ENCODE peak calls at places on chromosomes 7 and 10, in nine cellular contexts. H is NCI-H446 treated with DMSO at 0.1 percent for 48 hours; N is neural progenitor cell; G is hepatocyte; K is OCI-M1; I is activated T-helper 1 cell treated with anti-CD3 and anti-CD28 coated beads, Interleukin-12 subunit alpha, Interleukin-12 subunit beta, Interleukin-2, Interleukin-4 antibody, amounts not matched to agents 30 ng/mL and 10 ng/mL and 1 ng/mL, durations not matched to agents 14 hours and 24 hours and 36 hours; F is kidney epithelial cell; Z is RKO; U is fibroblast of mammary gland. L is an unnamed sample.
A peak's percentile ranks its signal among the peaks of the same experiment; 100 is the strongest.

GRCh38 chr10:4772202-4772570 is 53.8 kb upstream of the AKR1E2 start:
- DNase-seq in U (no peak), K (no peak), Z (no peak), F (no peak), N (no peak), G (no peak), I (no peak), H (no peak), L (no peak)

GRCh38 chr7:140326116-140326928 is 72.0 kb downstream of the SLC37A3 start:
- DNase-seq in U (peak; percentile 69), G (peak; percentile 82), N (peak; percentile 75), H (peak; percentile 2), Z (peak; percentile 40), I (peak; percentile 36), F (peak; percentile 18), K (peak; percentile 72), L (peak; percentile 77)

GRCh38 chr10:48239618-48240017 is 34.9 kb downstream of the FRMPD2 start:
- DNase-seq in G (no peak), U (no peak), F (no peak), H (no peak), I (no peak), Z (no peak), N (no peak), K (no peak), L (no peak)

GRCh38 chr7:131896189-131896855 is 339.9 kb upstream of the PODXL start:
- DNase-seq in U (no peak), I (no peak), Z (no peak), N (peak; percentile 59), G (no peak), F (no peak), K (no peak), H (no peak), L (no peak)

GRCh38 chr7:7489546-7489945 is 46.1 kb downstream of the COL28A1 start:
- DNase-seq in Z (no peak), I (no peak), F (no peak), K (no peak), G (no peak), H (no peak), U (no peak), N (no peak), L (no peak)

GRCh38 chr10:90378524-90379076 is 479.2 kb downstream of the HTR7 start:
- DNase-seq in N (no peak), F (no peak), H (no peak), K (no peak), U (peak; percentile 57), G (no peak), I (no peak), Z (no peak), L (peak; percentile 16)

GRCh38 chr10:19832624-19833507 is 16.6 kb downstream of the PLXDC2 start:
- DNase-seq in N (peak; percentile 58), Z (no peak), K (peak; percentile 33), I (no peak), U (peak; percentile 55), H (no peak), F (no peak), G (no peak), L (peak; percentile 53)

GRCh38 chr10:2734691-2735090 is 332.7 kb upstream of the PFKP start:
- DNase-seq in G (no peak), H (no peak), N (no peak), Z (no peak), F (no peak), I (no peak), K (no peak), U (no peak), L (no peak)

GRCh38 chr10:3785849-3786290 is 861 bp upstream of the KLF6 start:
- DNase-seq in N (peak; percentile 55), F (no peak), G (peak; percentile 48), I (no peak), K (peak; percentile 73), Z (peak; percentile 52), U (peak; percentile 59), H (no peak), L (peak; percentile 35)

GRCh38 chr7:121938429-121938996 is 65.6 kb downstream of the PTPRZ1 start:
- DNase-seq in U (no peak), K (no peak), H (no peak), I (no peak), F (no peak), Z (no peak), G (no peak), N (no peak), L (no peak)

GRCh38 chr7:74452748-74453320 is 872 bp upstream of the GTF2IRD1 start:
- DNase-seq in K (peak; percentile 31), I (no peak), N (no peak), H (no peak), F (no peak), U (peak; percentile 88), G (peak; percentile 65), Z (peak; percentile 90), L (peak; percentile 32)

GRCh38 chr10:79293841-79294705 is 53.2 kb upstream of the PPIF start:
- DNase-seq in U (peak; percentile 67), I (no peak), H (no peak), F (peak; percentile 21), G (no peak), K (no peak), Z (peak; percentile 68), N (no peak), L (peak; percentile 89)

GRCh38 chr10:112952282-112952991 is 2.4 kb downstream of the TCF7L2 start:
- DNase-seq in I (no peak), F (no peak), G (peak; percentile 51), U (no peak), K (no peak), Z (peak; percentile 49), N (peak; percentile 78), H (no peak), L (peak; percentile 71)

GRCh38 chr10:87651801-87652200 is 7.9 kb upstream of the PAPSS2 start:
- DNase-seq in N (peak; percentile 71), H (no peak), Z (no peak), I (no peak), G (no peak), K (no peak), U (no peak), F (no peak), L (no peak)

GRCh38 chr7:94223375-94224084 is 171.2 kb upstream of the COL1A2 start:
- DNase-seq in G (peak; percentile 33), K (peak; percentile 74), F (peak; percentile 12), I (no peak), Z (peak; percentile 43), H (peak; percentile 46), U (peak; percentile 71), N (peak; percentile 83), L (peak; percentile 40)

GRCh38 chr7:98194672-98195457 is 16.4 kb upstream of the BHLHA15 start:
- DNase-seq in Z (no peak), F (no peak), I (no peak), K (no peak), H (no peak), U (no peak), N (no peak), G (no peak), L (no peak)

GRCh38 chr10:127059314-127059713 is 137.1 kb downstream of the INSYN2A start:
- DNase-seq in U (no peak), F (no peak), G (no peak), I (no peak), H (no peak), K (no peak), N (no peak), Z (no peak), L (no peak)

GRCh38 chr10:120085386-120085785 is 192.9 kb downstream of the SEC23IP start:
- DNase-seq in I (no peak), G (no peak), F (no peak), Z (no peak), U (no peak), K (no peak), H (peak; percentile 60), N (no peak), L (no peak)

GRCh38 chr7:134831862-134832261 is 52.4 kb downstream of the CALD1 start:
- DNase-seq in G (no peak), F (no peak), Z (no peak), K (no peak), H (no peak), N (no peak), I (no peak), U (no peak), L (peak; percentile 26)

GRCh38 chr7:93117852-93118530 is at the start of gene SAMD9:
- DNase-seq in U (peak; percentile 85), G (peak; percentile 48), H (no peak), N (no peak), I (peak; percentile 63), F (peak; percentile 26), Z (peak; percentile 94), K (peak; percentile 99), L (peak; percentile 29)

GRCh38 chr10:71268247-71268691 is 50.8 kb upstream of the SLC29A3 start:
- DNase-seq in H (peak; percentile 15), U (peak; percentile 49), G (peak; percentile 51), K (peak; percentile 39), Z (no peak), I (no peak), F (no peak), N (peak; percentile 64), L (no peak)

GRCh38 chr10:11823122-11823988 is at the start of gene PROSER2:
- DNase-seq in I (no peak), U (peak; percentile 41), H (no peak), F (no peak), K (peak; percentile 48), N (peak; percentile 73), G (peak; percentile 86), Z (peak; percentile 55), L (peak; percentile 26)